ENCODE peak calls at places on chromosomes 7 and 10, in four cellular contexts. W is thoracic aorta, L is brain microvascular endothelial cell, O is body of pancreas. K is an unnamed sample.

GRCh38 chr7:116591202-116592040 is 66.6 kb downstream of the CAV1 start:
- DNase-seq in W (no peak), L (no peak), O (no peak), K (no peak)

GRCh38 chr10:115857856-115858255 is 415.1 kb downstream of the GFRA1 start:
- DNase-seq in W (no peak), L (no peak), O (no peak), K (no peak)

GRCh38 chr10:99966306-99966705 is 43.4 kb downstream of the DNMBP start:
- DNase-seq in W (no peak), L (peak), O (no peak), K (no peak)

GRCh38 chr7:87216701-87217508 is 2.6 kb downstream of the TMEM243 start:
- DNase-seq in W (no peak), L (no peak), O (no peak), K (no peak)

GRCh38 chr7:124032369-124033092 is at the start of gene TMEM229A:
- DNase-seq in W (no peak), L (peak), O (peak), K (peak)

GRCh38 chr10:44370731-44371248 is 14.1 kb downstream of the CXCL12 start:
- DNase-seq in W (no peak), L (no peak), O (peak), K (no peak)

GRCh38 chr10:97540669-97541500 is 31.7 kb upstream of the ANKRD2 start:
- DNase-seq in W (no peak), L (no peak), O (no peak), K (no peak)

GRCh38 chr7:596819-597182 is 77.2 kb upstream of the PDGFA start:
- DNase-seq in W (no peak), L (no peak), O (no peak), K (peak)

GRCh38 chr7:7416031-7416968 is 119.4 kb downstream of the COL28A1 start:
- DNase-seq in W (no peak), L (peak), O (peak), K (peak)

GRCh38 chr7:106369816-106370215 is 85.0 kb upstream of the NAMPT start:
- DNase-seq in W (no peak), L (no peak), O (no peak), K (no peak)

GRCh38 chr7:77903597-77903996 is 105.0 kb downstream of the PHTF2 start:
- DNase-seq in W (no peak), L (peak), O (no peak), K (no peak)

GRCh38 chr7:5629941-5630340 is 151.5 kb downstream of the RNF216 start:
- DNase-seq in W (no peak), L (peak), O (no peak), K (no peak)

GRCh38 chr10:95540514-95541052 is 20.6 kb downstream of the SORBS1 start:
- DNase-seq in W (no peak), L (no peak), O (no peak), K (no peak)

GRCh38 chr10:16606421-16606820 is 84.7 kb upstream of the C1QL3 start:
- DNase-seq in W (no peak), L (peak), O (no peak), K (no peak)

GRCh38 chr10:114057845-114058244 is 14.2 kb downstream of the ADRB1 start:
- DNase-seq in W (no peak), L (no peak), O (no peak), K (no peak)

GRCh38 chr7:129553861-129554530 is 51.7 kb downstream of the SMKR1 start:
- DNase-seq in W (no peak), L (peak), O (peak), K (no peak)

GRCh38 chr10:74690393-74690792 is 136.0 kb upstream of the KAT6B start:
- DNase-seq in W (no peak), L (no peak), O (no peak), K (no peak)

GRCh38 chr10:31645786-31646185 is 282.8 kb downstream of the ARHGAP12 start:
- DNase-seq in W (no peak), L (no peak), O (no peak), K (no peak)

GRCh38 chr7:31100870-31101269 is 48.8 kb downstream of the ADCYAP1R1 start:
- DNase-seq in W (no peak), L (no peak), O (no peak), K (no peak)

GRCh38 chr10:92844746-92845145 is 3.6 kb upstream of the EXOC6 start:
- DNase-seq in W (no peak), L (no peak), O (no peak), K (no peak)

GRCh38 chr7:151687523-151688235 is 168.0 kb upstream of the RHEB start:
- DNase-seq in W (peak), L (peak), O (peak), K (no peak)

GRCh38 chr7:43481905-43482678 is 100.8 kb upstream of the STK17A start:
- DNase-seq in W (no peak), L (peak), O (no peak), K (no peak)

GRCh38 chr7:146414373-146414772 is 297.8 kb downstream of the CNTNAP2 start:
- DNase-seq in W (no peak), L (no peak), O (no peak), K (no peak)

GRCh38 chr10:3554121-3554522 is 230.9 kb downstream of the KLF6 start:
- DNase-seq in W (no peak), L (no peak), O (no peak), K (no peak)
- H3K4me3 ChIP-seq in W (no peak), L (no peak), O (no peak), K (no peak)

GRCh38 chr10:110915035-110915434 is 3.9 kb downstream of the BBIP1 start:
- DNase-seq in W (no peak), L (no peak), O (no peak), K (no peak)
- TF ChIP-seq CTCF in W (no peak), L (no peak), O (no peak), K (no peak)

GRCh38 chr7:108080094-108080656 is 50.0 kb downstream of the LAMB4 start:
- DNase-seq in W (no peak), L (no peak), O (no peak), K (no peak)

GRCh38 chr7:108078156-108078781 is 51.9 kb downstream of the LAMB4 start:
- DNase-seq in W (no peak), L (peak), O (no peak), K (no peak)

GRCh38 chr7:108077714-108078113 is 52.4 kb downstream of the LAMB4 start:
- DNase-seq in W (no peak), L (no peak), O (no peak), K (no peak)

GRCh38 chr7:108076141-108076540 is 54.0 kb downstream of the LAMB4 start:
- DNase-seq in W (no peak), L (no peak), O (no peak), K (no peak)

GRCh38 chr7:108079291-108080057 is 50.7 kb downstream of the LAMB4 start:
- DNase-seq in W (no peak), L (peak), O (no peak), K (no peak)
- H3K4me3 ChIP-seq in W (no peak), L (no peak), O (no peak), K (no peak)

GRCh38 chr10:34698248-34698831 is 116.8 kb downstream of the PARD3 start:
- DNase-seq in W (no peak), L (no peak), O (no peak), K (no peak)
- TF ChIP-seq CTCF in W (no peak), L (no peak), O (no peak), K (no peak)

DNA sequence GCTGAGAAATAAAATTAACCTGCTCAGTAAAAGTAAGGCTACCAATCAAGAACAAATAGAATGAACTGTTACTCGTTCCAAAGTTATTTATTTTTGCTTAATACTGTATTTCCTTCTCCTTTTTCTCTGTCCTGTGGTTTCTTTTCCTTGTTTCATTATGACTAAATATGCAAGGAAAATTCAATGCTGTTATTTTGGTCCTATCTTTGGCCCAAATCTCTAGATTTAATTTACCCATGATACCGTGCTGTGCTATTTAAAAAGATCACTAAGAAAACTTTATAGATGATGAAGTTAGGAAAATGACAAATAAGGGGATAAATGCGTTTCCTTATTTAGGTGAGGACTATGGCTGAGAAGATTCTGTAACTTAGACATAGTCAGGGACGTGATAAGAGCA is 45.3 kb upstream of the FAM133B start:
- DNase-seq in W (no peak), L (no peak), O (no peak), K (no peak)
- H3K4me3 ChIP-seq in W (peak), L (no peak), O (no peak), K (no peak)

GRCh38 chr10:85105614-85106013 is 777.2 kb downstream of the CCSER2 start:
- DNase-seq in W (no peak), L (no peak), O (peak), K (no peak)
- TF ChIP-seq CTCF in W (no peak), L (peak), O (peak), K (no peak)